ENCODE peak calls at places on chromosome 4, in four cellular contexts. One of them, this sample, is unnamed.

GRCh38 chr4:139651282-139652194 is 14.1 kb upstream of the MGST2 start:
- DNase-seq in K562: peak; percentile 72
- DNase-seq in HepG2: peak; percentile 56
- DNase-seq in GM12878: no peak
- DNase-seq in this sample: peak; percentile 79

GRCh38 chr4:924107-925096 is 7.7 kb downstream of the GAK start:
- DNase-seq in K562: peak; percentile 80
- DNase-seq in GM12878: peak; percentile 50
- DNase-seq in HepG2: no peak
- DNase-seq in this sample: no peak

GRCh38 chr4:174256277-174256713 is 27.2 kb downstream of the FBXO8 start:
- DNase-seq in HepG2: no peak
- DNase-seq in GM12878: no peak
- DNase-seq in K562: no peak
- DNase-seq in this sample: no peak

GRCh38 chr4:42625366-42625765 is 31.5 kb downstream of the ATP8A1 start:
- DNase-seq in K562: no peak
- DNase-seq in HepG2: no peak
- DNase-seq in GM12878: no peak
- DNase-seq in this sample: no peak

GRCh38 chr4:82851902-82852750 is 38.8 kb downstream of the SEC31A start:
- DNase-seq in HepG2: peak; percentile 45
- DNase-seq in K562: peak; percentile 17
- DNase-seq in GM12878: no peak
- DNase-seq in this sample: no peak

GRCh38 chr4:87068591-87069021 is 133.8 kb downstream of the AFF1 start:
- DNase-seq in K562: no peak
- DNase-seq in HepG2: no peak
- DNase-seq in GM12878: no peak
- DNase-seq in this sample: no peak

GRCh38 chr4:139297001-139297410 is 4.3 kb upstream of the NAA15 start:
- DNase-seq in HepG2: peak; percentile 13
- DNase-seq in GM12878: no peak
- DNase-seq in K562: no peak
- DNase-seq in this sample: no peak

GRCh38 chr4:88865466-88865865 is 167.8 kb upstream of the NAP1L5 start:
- DNase-seq in HepG2: no peak
- DNase-seq in K562: no peak
- DNase-seq in GM12878: no peak
- DNase-seq in this sample: no peak

GRCh38 chr4:149521611-149522010 is 294.0 kb downstream of the IQCM start:
- DNase-seq in HepG2: no peak
- DNase-seq in K562: no peak
- DNase-seq in GM12878: no peak
- DNase-seq in this sample: no peak

GRCh38 chr4:149512489-149512888 is 303.2 kb downstream of the IQCM start:
- DNase-seq in HepG2: no peak
- DNase-seq in GM12878: no peak
- DNase-seq in K562: no peak
- DNase-seq in this sample: no peak

GRCh38 chr4:149522031-149522430 is 293.6 kb downstream of the IQCM start:
- DNase-seq in HepG2: no peak
- DNase-seq in K562: no peak
- DNase-seq in GM12878: no peak
- DNase-seq in this sample: no peak

GRCh38 chr4:149523039-149523438 is 292.6 kb downstream of the IQCM start:
- DNase-seq in K562: no peak
- DNase-seq in GM12878: no peak
- DNase-seq in HepG2: no peak
- DNase-seq in this sample: no peak

GRCh38 chr4:149518471-149518870 is 297.2 kb downstream of the IQCM start:
- DNase-seq in HepG2: no peak
- DNase-seq in GM12878: no peak
- DNase-seq in K562: no peak
- DNase-seq in this sample: no peak
- TF ChIP-seq HDAC6 in HepG2: no peak
- TF ChIP-seq HDAC6 in GM12878: no peak
- TF ChIP-seq HDAC6 in K562: no peak
- TF ChIP-seq HDAC6 in this sample: no peak

GRCh38 chr4:128465523-128465922 is 177.9 kb upstream of the PGRMC2 start:
- DNase-seq in K562: no peak
- DNase-seq in GM12878: no peak
- DNase-seq in HepG2: no peak
- DNase-seq in this sample: no peak
- TF ChIP-seq HDAC6 in K562: no peak
- TF ChIP-seq HDAC6 in GM12878: no peak
- TF ChIP-seq HDAC6 in HepG2: no peak
- TF ChIP-seq HDAC6 in this sample: no peak

GRCh38 chr4:15007201-15007600 is 4.9 kb downstream of the CPEB2 start:
- DNase-seq in HepG2: no peak
- DNase-seq in K562: no peak
- DNase-seq in GM12878: no peak
- DNase-seq in this sample: no peak
- TF ChIP-seq HDAC6 in HepG2: no peak
- TF ChIP-seq HDAC6 in K562: no peak
- TF ChIP-seq HDAC6 in GM12878: no peak
- TF ChIP-seq HDAC6 in this sample: no peak

GRCh38 chr4:158778065-158778711 is 9.4 kb downstream of the FNIP2 start:
- DNase-seq in GM12878: peak; percentile 60
- DNase-seq in K562: no peak
- DNase-seq in HepG2: no peak
- DNase-seq in this sample: no peak
- TF ChIP-seq HDAC6 in GM12878: no peak
- TF ChIP-seq HDAC6 in K562: no peak
- TF ChIP-seq HDAC6 in HepG2: no peak
- TF ChIP-seq HDAC6 in this sample: no peak

GRCh38 chr4:73770917-73771316 is 30.5 kb downstream of the CXCL8 start:
- DNase-seq in HepG2: no peak
- DNase-seq in GM12878: no peak
- DNase-seq in K562: no peak
- DNase-seq in this sample: no peak
- TF ChIP-seq HDAC6 in HepG2: no peak
- TF ChIP-seq HDAC6 in GM12878: no peak
- TF ChIP-seq HDAC6 in K562: no peak
- TF ChIP-seq HDAC6 in this sample: no peak

DNA sequence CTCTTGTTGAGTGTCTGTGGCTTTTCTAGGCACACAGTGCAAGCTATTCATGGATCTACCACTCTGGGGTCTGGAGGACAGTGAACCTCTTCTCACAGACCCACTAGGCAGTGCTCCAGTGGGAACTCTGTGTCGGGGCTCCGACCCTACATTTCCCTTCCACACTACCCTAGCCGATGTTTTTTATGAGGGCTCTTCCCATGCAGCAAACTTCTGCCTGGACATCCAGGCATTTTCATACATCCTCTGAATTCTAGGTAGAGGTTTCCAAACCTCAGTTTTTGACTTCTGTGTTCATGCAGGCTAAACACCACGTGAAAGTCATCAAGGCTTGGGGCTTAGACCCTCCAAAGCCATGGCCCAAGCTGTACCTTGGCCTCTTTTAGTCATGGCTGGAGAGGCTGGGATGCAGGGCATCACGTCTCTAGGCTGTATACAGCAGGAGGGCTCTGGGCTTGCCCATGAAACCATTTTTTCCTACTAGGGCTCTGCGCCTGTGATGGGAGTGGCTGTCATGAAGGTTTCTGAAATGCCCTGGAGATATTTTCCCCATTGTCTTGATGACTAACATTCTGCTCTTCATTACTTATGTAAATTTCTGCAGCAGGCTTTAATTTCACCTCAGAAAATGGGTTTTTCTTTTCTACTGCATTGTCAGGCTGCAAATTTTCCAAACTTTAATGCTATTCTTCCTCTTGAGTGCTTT is 249.8 kb upstream of the CPEB2 start:
- DNase-seq in K562: no peak
- DNase-seq in GM12878: no peak
- DNase-seq in HepG2: no peak
- DNase-seq in this sample: no peak
- TF ChIP-seq HDAC6 in K562: no peak
- TF ChIP-seq HDAC6 in GM12878: no peak
- TF ChIP-seq HDAC6 in HepG2: no peak
- TF ChIP-seq HDAC6 in this sample: no peak

GRCh38 chr4:76306882-76307669 is 543 bp downstream of the STBD1 start:
- DNase-seq in GM12878: no peak
- DNase-seq in HepG2: peak; percentile 19
- DNase-seq in K562: no peak
- DNase-seq in this sample: peak; percentile 44

GRCh38 chr4:76309939-76310549 is 3.5 kb downstream of the STBD1 start:
- DNase-seq in K562: no peak
- DNase-seq in HepG2: no peak
- DNase-seq in GM12878: no peak
- DNase-seq in this sample: no peak

GRCh38 chr4:76305971-76306881 is at the start of gene STBD1:
- DNase-seq in K562: peak; percentile 43
- DNase-seq in HepG2: peak; percentile 68
- DNase-seq in GM12878: no peak
- DNase-seq in this sample: peak; percentile 47

GRCh38 chr4:76308548-76308947 is 2.0 kb downstream of the STBD1 start:
- DNase-seq in K562: peak; percentile 35
- DNase-seq in HepG2: peak; percentile 87
- DNase-seq in GM12878: no peak
- DNase-seq in this sample: no peak

DNA sequence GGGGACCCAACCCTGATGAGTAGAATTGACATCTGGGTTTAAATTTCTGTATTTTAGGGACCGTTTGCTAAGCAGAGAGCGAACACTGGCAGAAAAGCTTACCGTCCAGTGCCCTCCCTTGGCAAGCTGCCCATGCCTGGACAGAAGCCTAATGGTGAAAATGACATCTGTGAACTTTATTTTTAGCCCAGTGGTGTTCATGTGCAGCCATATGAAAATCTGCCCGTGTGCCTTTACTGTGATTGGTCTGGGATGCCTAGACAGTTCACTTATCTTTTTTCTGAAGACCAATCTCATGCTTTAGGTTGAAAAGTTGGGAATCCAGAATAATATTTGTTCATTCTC is 1.1 kb downstream of the STBD1 start:
- DNase-seq in HepG2: no peak
- DNase-seq in K562: no peak
- DNase-seq in GM12878: no peak
- DNase-seq in this sample: no peak
- TF ChIP-seq HDAC6 in HepG2: no peak
- TF ChIP-seq HDAC6 in K562: no peak
- TF ChIP-seq HDAC6 in GM12878: no peak
- TF ChIP-seq HDAC6 in this sample: no peak

GRCh38 chr4:8148785-8149435 is 9.7 kb downstream of the ABLIM2 start:
- DNase-seq in HepG2: no peak
- DNase-seq in K562: no peak
- DNase-seq in GM12878: no peak
- DNase-seq in this sample: no peak
- TF ChIP-seq HDAC6 in HepG2: no peak
- TF ChIP-seq HDAC6 in K562: no peak
- TF ChIP-seq HDAC6 in GM12878: no peak
- TF ChIP-seq HDAC6 in this sample: no peak